ENCODE peak calls at places on chromosomes 12 and 14, in ten cellular contexts. U, K, E, V, F, P, C, G, X and Q are unnamed samples.

GRCh38 chr14:28571636-28572035 is 195.0 kb upstream of the FOXG1 start:
- DNase-seq in U (no peak), K (no peak), E (no peak), V (no peak), F (no peak), P (no peak), C (no peak), G (no peak), X (no peak), Q (no peak)

GRCh38 chr12:18352312-18352711 is 91.0 kb downstream of the PIK3C2G start:
- DNase-seq in U (no peak), K (no peak), E (no peak), V (no peak), F (no peak), P (no peak), C (no peak), G (no peak), X (no peak), Q (no peak)

GRCh38 chr12:111035578-111036301 is 115.4 kb upstream of the MYL2 start:
- DNase-seq in U (no peak), K (no peak), E (no peak), V (peak), F (peak), P (no peak), C (no peak), G (peak), X (no peak), Q (peak)

GRCh38 chr14:22152901-22153300 is 436.1 kb downstream of the DAD1 start:
- DNase-seq in U (no peak), K (no peak), E (no peak), V (no peak), F (no peak), P (no peak), C (no peak), G (no peak), X (no peak), Q (no peak)

GRCh38 chr12:91383106-91383505 is 200.5 kb upstream of the DCN start:
- DNase-seq in U (no peak), K (no peak), E (no peak), V (no peak), F (no peak), P (no peak), C (no peak), G (no peak), X (no peak), Q (no peak)

GRCh38 chr14:70052990-70053389 is 135.8 kb downstream of the SLC8A3 start:
- DNase-seq in U (no peak), K (no peak), E (no peak), V (peak), F (peak), P (no peak), C (peak), G (peak), X (peak), Q (no peak)

GRCh38 chr14:65238456-65238855 is 136.1 kb upstream of the MAX start:
- DNase-seq in U (no peak), K (peak), E (no peak), V (no peak), F (no peak), P (no peak), C (peak), G (no peak), X (peak), Q (no peak)

GRCh38 chr12:5071496-5071895 is 27.8 kb downstream of the KCNA5 start:
- DNase-seq in U (no peak), K (no peak), E (no peak), V (no peak), F (no peak), P (no peak), C (no peak), G (no peak), X (no peak), Q (no peak)

GRCh38 chr14:51674294-51675002 is 22.7 kb downstream of the FRMD6 start:
- DNase-seq in U (no peak), K (no peak), E (no peak), V (no peak), F (no peak), P (no peak), C (no peak), G (no peak), X (no peak), Q (no peak)

GRCh38 chr12:109467978-109468676 is 9.0 kb downstream of the KCTD10 start:
- DNase-seq in U (no peak), K (no peak), E (no peak), V (no peak), F (no peak), P (no peak), C (no peak), G (no peak), X (no peak), Q (no peak)

GRCh38 chr14:35985504-35986218 is 159.5 kb downstream of the BRMS1L start:
- DNase-seq in U (no peak), K (no peak), E (no peak), V (no peak), F (no peak), P (no peak), C (no peak), G (no peak), X (no peak), Q (no peak)

GRCh38 chr14:104132981-104133380 is 5.4 kb upstream of the KIF26A start:
- DNase-seq in U (peak), K (peak), E (no peak), V (peak), F (peak), P (no peak), C (no peak), G (peak), X (no peak), Q (peak)

GRCh38 chr14:55848964-55849363 is 269.0 kb downstream of the KTN1 start:
- DNase-seq in U (no peak), K (no peak), E (no peak), V (no peak), F (no peak), P (no peak), C (no peak), G (no peak), X (no peak), Q (no peak)

GRCh38 chr12:9761407-9761736 is 671 bp upstream of the CD69 start:
- DNase-seq in U (no peak), K (no peak), E (no peak), V (no peak), F (no peak), P (no peak), C (no peak), G (no peak), X (no peak), Q (no peak)

GRCh38 chr12:53352331-53353258 is 16.4 kb upstream of the SP7 start:
- DNase-seq in U (peak), K (peak), E (peak), V (peak), F (peak), P (peak), C (peak), G (peak), X (peak), Q (peak)

GRCh38 chr12:31339831-31340622 is 14.1 kb upstream of the SINHCAF start:
- DNase-seq in U (no peak), K (no peak), E (no peak), V (no peak), F (peak), P (no peak), C (no peak), G (no peak), X (no peak), Q (no peak)

GRCh38 chr12:62426095-62426488 is 40.5 kb upstream of the MON2 start:
- DNase-seq in U (no peak), K (no peak), E (no peak), V (no peak), F (no peak), P (no peak), C (no peak), G (no peak), X (no peak), Q (no peak)

GRCh38 chr12:98213556-98213955 is 301.8 kb upstream of the TMPO start:
- DNase-seq in U (no peak), K (no peak), E (no peak), V (no peak), F (peak), P (no peak), C (no peak), G (no peak), X (no peak), Q (no peak)

GRCh38 chr12:101557092-101557491 is 37.7 kb upstream of the MYBPC1 start:
- DNase-seq in U (no peak), K (no peak), E (no peak), V (no peak), F (no peak), P (no peak), C (no peak), G (no peak), X (no peak), Q (no peak)

GRCh38 chr12:124592050-124592449 is 24.6 kb upstream of the NCOR2 start:
- DNase-seq in U (no peak), K (no peak), E (no peak), V (no peak), F (no peak), P (no peak), C (peak), G (no peak), X (no peak), Q (no peak)

GRCh38 chr14:59317346-59317745 is 128.9 kb downstream of the DAAM1 start:
- DNase-seq in U (no peak), K (no peak), E (no peak), V (no peak), F (no peak), P (no peak), C (no peak), G (no peak), X (no peak), Q (no peak)

GRCh38 chr14:76109087-76109880 is 42.4 kb upstream of the GPATCH2L start:
- DNase-seq in U (no peak), K (no peak), E (no peak), V (no peak), F (no peak), P (no peak), C (no peak), G (no peak), X (no peak), Q (no peak)

GRCh38 chr12:6141048-6141447 is 16.6 kb upstream of the VWF start:
- DNase-seq in U (no peak), K (no peak), E (peak), V (no peak), F (no peak), P (peak), C (peak), G (no peak), X (no peak), Q (no peak)

GRCh38 chr12:46356655-46357437 is 15.7 kb downstream of the SLC38A2 start:
- DNase-seq in U (no peak), K (no peak), E (no peak), V (no peak), F (no peak), P (no peak), C (no peak), G (no peak), X (no peak), Q (no peak)

GRCh38 chr12:79658221-79658620 is 32.5 kb downstream of the PAWR start:
- DNase-seq in U (no peak), K (no peak), E (no peak), V (no peak), F (no peak), P (no peak), C (no peak), G (no peak), X (no peak), Q (no peak)

GRCh38 chr14:51855234-51855633 is 5.2 kb upstream of the GNG2 start:
- DNase-seq in U (no peak), K (no peak), E (no peak), V (no peak), F (no peak), P (no peak), C (no peak), G (no peak), X (no peak), Q (no peak)

GRCh38 chr12:121861549-121862254 is 3.0 kb upstream of the HPD start:
- DNase-seq in U (no peak), K (no peak), E (no peak), V (peak), F (no peak), P (no peak), C (no peak), G (no peak), X (peak), Q (no peak)

GRCh38 chr12:56242986-56243385 is 13.1 kb downstream of the SLC39A5 start:
- DNase-seq in U (no peak), K (no peak), E (no peak), V (no peak), F (no peak), P (no peak), C (no peak), G (no peak), X (no peak), Q (no peak)
- TF ChIP-seq CTCF in U (no peak), K (no peak), E (no peak), V (no peak), F (no peak), P (no peak), C (no peak), G (no peak), X (no peak), Q (no peak)

GRCh38 chr14:68937790-68938514 is 41.1 kb downstream of the ACTN1 start:
- DNase-seq in U (peak), K (peak), E (peak), V (no peak), F (peak), P (no peak), C (peak), G (no peak), X (peak), Q (no peak)
- TF ChIP-seq CTCF in U (peak), K (peak), E (peak), V (no peak), F (peak), P (no peak), C (peak), G (no peak), X (peak), Q (no peak)

GRCh38 chr12:28876423-28876822 is 272.7 kb upstream of the FAR2 start:
- DNase-seq in U (no peak), K (no peak), E (no peak), V (no peak), F (no peak), P (no peak), C (peak), G (no peak), X (no peak), Q (no peak)
- TF ChIP-seq CTCF in U (no peak), K (no peak), E (no peak), V (no peak), F (no peak), P (no peak), C (no peak), G (no peak), X (no peak), Q (no peak)

GRCh38 chr12:2641209-2641608 is 153.6 kb upstream of the FKBP4 start:
- DNase-seq in U (peak), K (peak), E (peak), V (no peak), F (peak), P (no peak), C (peak), G (peak), X (peak), Q (peak)
- TF ChIP-seq CTCF in U (no peak), K (no peak), E (peak), V (no peak), F (no peak), P (no peak), C (peak), G (peak), X (peak), Q (peak)

GRCh38 chr12:2397356-2398045 is 344.7 kb downstream of the CACNA1C start:
- DNase-seq in U (no peak), K (no peak), E (no peak), V (no peak), F (no peak), P (no peak), C (no peak), G (no peak), X (no peak), Q (no peak)

GRCh38 chr12:2403221-2403976 is 350.6 kb downstream of the CACNA1C start:
- DNase-seq in U (no peak), K (peak), E (no peak), V (no peak), F (no peak), P (no peak), C (no peak), G (no peak), X (no peak), Q (no peak)

GRCh38 chr12:2405039-2405438 is 352.3 kb downstream of the CACNA1C start:
- DNase-seq in U (no peak), K (peak), E (no peak), V (no peak), F (no peak), P (no peak), C (no peak), G (no peak), X (no peak), Q (no peak)

GRCh38 chr12:2401040-2401439 is 348.3 kb downstream of the CACNA1C start:
- DNase-seq in U (no peak), K (peak), E (no peak), V (no peak), F (no peak), P (no peak), C (no peak), G (no peak), X (no peak), Q (no peak)

GRCh38 chr12:2402180-2402579 is 349.4 kb downstream of the CACNA1C start:
- DNase-seq in U (no peak), K (peak), E (no peak), V (no peak), F (no peak), P (no peak), C (no peak), G (no peak), X (no peak), Q (no peak)
- TF ChIP-seq CTCF in U (no peak), K (no peak), E (no peak), V (no peak), F (no peak), P (no peak), C (no peak), G (no peak), X (no peak), Q (no peak)

DNA sequence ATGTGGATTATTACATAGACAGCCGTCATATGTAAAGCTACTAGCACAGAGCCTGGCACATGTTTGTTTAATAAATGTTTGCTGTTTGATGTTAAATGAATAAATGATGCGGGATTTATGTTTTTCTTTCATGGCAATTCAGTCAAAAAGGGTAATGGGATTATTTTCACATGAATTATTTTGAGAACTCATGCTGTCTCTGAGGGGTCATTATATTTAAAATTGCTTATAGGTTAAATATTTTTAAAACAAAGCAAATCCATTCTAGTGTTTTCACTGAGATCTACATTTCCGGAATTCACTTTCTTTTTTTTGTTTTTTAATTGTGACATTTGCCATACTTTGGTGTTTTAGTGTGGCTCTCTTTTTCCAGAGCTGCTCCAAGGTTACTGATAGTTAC is 5.3 kb downstream of the RAB21 start:
- DNase-seq in U (no peak), K (no peak), E (no peak), V (no peak), F (no peak), P (no peak), C (no peak), G (no peak), X (no peak), Q (no peak)
- TF ChIP-seq CTCF in U (no peak), K (no peak), E (no peak), V (no peak), F (no peak), P (no peak), C (no peak), G (no peak), X (no peak), Q (no peak)

GRCh38 chr12:118034429-118035193 is 18.1 kb downstream of the RFC5 start:
- DNase-seq in U (no peak), K (no peak), E (no peak), V (peak), F (peak), P (no peak), C (peak), G (peak), X (peak), Q (no peak)
- TF ChIP-seq CTCF in U (no peak), K (peak), E (peak), V (peak), F (no peak), P (no peak), C (no peak), G (no peak), X (peak), Q (peak)

DNA sequence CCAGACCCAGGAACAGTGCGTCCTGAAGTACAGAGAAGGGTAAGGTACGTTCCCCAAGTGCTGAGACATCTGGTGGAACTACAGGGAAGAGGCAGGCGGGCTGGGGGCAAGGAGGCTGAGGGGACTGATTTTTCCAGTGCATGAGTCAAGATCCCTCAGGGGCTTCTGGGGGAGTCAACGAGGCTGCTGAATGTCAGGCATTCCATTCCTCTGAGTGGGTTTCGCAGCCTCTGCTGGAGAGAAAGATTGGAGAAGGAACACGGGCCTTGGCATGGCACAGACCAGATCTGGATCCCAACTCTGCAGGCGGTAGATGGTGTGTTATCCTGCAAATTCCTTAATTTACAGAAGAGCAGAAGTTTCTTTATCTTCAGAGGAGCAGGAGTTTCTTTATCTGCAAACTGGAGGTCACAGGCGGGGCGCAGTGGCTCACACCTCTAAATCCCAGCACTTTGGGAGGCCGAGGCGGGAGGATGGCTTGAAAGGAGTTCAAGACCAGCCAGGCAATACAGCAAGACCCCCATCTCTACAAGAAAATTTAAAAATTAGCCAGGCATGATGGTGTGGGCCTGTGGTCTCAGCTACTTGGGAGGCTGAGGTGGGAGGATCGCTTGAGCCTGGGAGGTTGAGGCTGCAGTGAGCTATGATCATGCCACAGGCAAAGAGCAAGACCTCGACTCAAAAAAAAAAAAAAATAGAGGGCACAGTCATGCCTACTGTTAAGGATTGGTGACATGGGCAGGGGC is 132.6 kb upstream of the MAP1LC3B2 start:
- DNase-seq in U (peak), K (peak), E (peak), V (peak), F (peak), P (peak), C (peak), G (peak), X (peak), Q (no peak)
- TF ChIP-seq CTCF in U (no peak), K (peak), E (no peak), V (no peak), F (no peak), P (no peak), C (peak), G (no peak), X (peak), Q (no peak)

GRCh38 chr12:1375323-1375722 is 219.1 kb downstream of the FBXL14 start:
- DNase-seq in U (no peak), K (no peak), E (no peak), V (no peak), F (no peak), P (no peak), C (no peak), G (no peak), X (no peak), Q (no peak)

GRCh38 chr12:1380171-1380974 is 214.0 kb downstream of the FBXL14 start:
- DNase-seq in U (no peak), K (no peak), E (no peak), V (no peak), F (no peak), P (no peak), C (no peak), G (no peak), X (no peak), Q (no peak)

GRCh38 chr12:1377117-1377516 is 217.3 kb downstream of the FBXL14 start:
- DNase-seq in U (no peak), K (no peak), E (no peak), V (no peak), F (no peak), P (no peak), C (no peak), G (no peak), X (no peak), Q (no peak)

GRCh38 chr12:1374296-1374695 is 220.1 kb downstream of the FBXL14 start:
- DNase-seq in U (no peak), K (no peak), E (no peak), V (no peak), F (no peak), P (no peak), C (no peak), G (no peak), X (peak), Q (no peak)

GRCh38 chr12:1377681-1378080 is 216.7 kb downstream of the FBXL14 start:
- DNase-seq in U (no peak), K (no peak), E (no peak), V (no peak), F (no peak), P (no peak), C (no peak), G (no peak), X (no peak), Q (no peak)
- TF ChIP-seq CTCF in U (no peak), K (no peak), E (no peak), V (no peak), F (no peak), P (no peak), C (no peak), G (no peak), X (no peak), Q (no peak)